ENCODE peak calls at places on chromosomes 16 and 17, in nine cellular contexts. G is cardiac muscle cell, R is heart left ventricle, J is progenitor cell of endocrine pancreas, B is A549, H is endothelial cell, L is WTC11, V is RWPE1, P is sigmoid colon. E is an unnamed sample.
A peak's percentile ranks its signal among the peaks of the same experiment; 100 is the strongest.

GRCh38 chr17:312476-313148 is 40.0 kb downstream of the RPH3AL start:
- DNase-seq in J (no peak), H (no peak), R (no peak), P (no peak), G (no peak), V (no peak), L (no peak), B (no peak), E (no peak)

GRCh38 chr16:19138601-19139000 is 24.8 kb downstream of the ITPRIPL2 start:
- DNase-seq in H (peak; percentile 36), J (no peak), B (peak; percentile 60), L (no peak), R (peak; percentile 80), P (peak; percentile 94), G (no peak), V (peak; percentile 89), E (peak; percentile 13)

GRCh38 chr17:47205419-47205963 is 3.7 kb upstream of the MYL4 start:
- DNase-seq in B (no peak), L (peak; percentile 26), G (peak; percentile 85), V (peak; percentile 22), P (peak; percentile 70), J (no peak), R (peak; percentile 56), H (no peak), E (peak; percentile 31)

GRCh38 chr16:2206780-2207433 is 1.7 kb downstream of the MLST8 start:
- DNase-seq in V (no peak), G (no peak), J (no peak), P (no peak), L (no peak), H (no peak), B (no peak), R (no peak), E (no peak)

GRCh38 chr17:69093279-69093789 is 32.6 kb upstream of the ABCA9 start:
- DNase-seq in L (no peak), G (no peak), J (no peak), H (no peak), B (no peak), V (no peak), R (no peak), P (no peak), E (no peak)

GRCh38 chr17:51734462-51734861 is 424.1 kb downstream of the CA10 start:
- DNase-seq in V (peak; percentile 30), H (peak; percentile 58), R (no peak), B (no peak), P (no peak), G (no peak), L (peak; percentile 41), J (no peak), E (peak; percentile 15)

GRCh38 chr17:6463616-6464445 is 19.6 kb downstream of the PIMREG start:
- DNase-seq in L (no peak), B (no peak), P (no peak), H (no peak), J (no peak), G (no peak), R (no peak), V (no peak), E (no peak)

GRCh38 chr16:1436731-1437355 is 6.0 kb downstream of the PERCC1 start:
- DNase-seq in H (no peak), G (no peak), P (no peak), B (no peak), R (no peak), L (no peak), J (no peak), V (no peak), E (no peak)

GRCh38 chr16:27434141-27435051 is 32.4 kb downstream of the IL21R start:
- DNase-seq in J (no peak), P (peak; percentile 48), R (peak; percentile 3), L (no peak), H (no peak), V (no peak), G (no peak), B (no peak), E (no peak)

GRCh38 chr16:25895371-25895770 is 203.6 kb downstream of the HS3ST4 start:
- DNase-seq in H (no peak), B (no peak), V (no peak), J (no peak), R (no peak), P (no peak), G (no peak), L (no peak), E (peak; percentile 70)

GRCh38 chr17:78324391-78325075 is 35.3 kb downstream of the SOCS3 start:
- DNase-seq in H (peak; percentile 80), P (peak; percentile 94), V (no peak), L (peak; percentile 53), J (no peak), R (peak; percentile 94), G (no peak), B (no peak), E (peak; percentile 61)

GRCh38 chr17:30961213-30962188 is 9.3 kb upstream of the RNF135 start:
- DNase-seq in L (no peak), V (no peak), B (no peak), G (no peak), R (no peak), P (no peak), H (no peak), J (no peak), E (no peak)

GRCh38 chr17:49440581-49440980 is 25.9 kb upstream of the PHB1 start:
- DNase-seq in L (no peak), R (no peak), J (no peak), V (no peak), H (no peak), B (no peak), P (no peak), G (no peak), E (no peak)

GRCh38 chr16:70800798-70801480 is at the start of gene VAC14:
- DNase-seq in G (peak; percentile 95), L (peak; percentile 98), H (peak; percentile 91), J (peak; percentile 96), V (peak; percentile 95), B (peak; percentile 89), P (peak; percentile 95), R (peak; percentile 83), E (peak; percentile 96)

GRCh38 chr17:79517812-79518211 is 93.0 kb downstream of the RBFOX3 start:
- DNase-seq in B (no peak), R (no peak), J (no peak), H (no peak), P (no peak), G (no peak), L (no peak), V (no peak), E (no peak)

GRCh38 chr17:18960241-18960665 is 8.3 kb downstream of the SLC5A10 start:
- DNase-seq in G (no peak), H (no peak), L (no peak), R (no peak), B (no peak), V (no peak), P (no peak), J (no peak), E (no peak)

GRCh38 chr17:21127508-21128077 is 829 bp downstream of the DHRS7B start:
- DNase-seq in R (no peak), J (no peak), H (no peak), L (no peak), V (no peak), P (no peak), B (no peak), G (no peak), E (no peak)

GRCh38 chr16:57938936-57939871 is 31.7 kb downstream of the CNGB1 start:
- DNase-seq in P (no peak), H (no peak), G (no peak), B (peak; percentile 35), V (peak; percentile 82), J (no peak), R (peak; percentile 65), L (no peak), E (no peak)

GRCh38 chr17:70855401-70856054 is 686.2 kb downstream of the KCNJ2 start:
- DNase-seq in B (no peak), G (peak; percentile 15), J (no peak), R (no peak), P (no peak), H (no peak), V (peak; percentile 3), L (no peak), E (peak; percentile 32)

GRCh38 chr17:42387221-42387657 is 1.0 kb downstream of the STAT3 start:
- DNase-seq in L (no peak), P (peak; percentile 58), H (no peak), R (no peak), B (no peak), J (no peak), V (peak; percentile 54), G (no peak), E (no peak)

GRCh38 chr17:39462644-39463375 is 1.5 kb downstream of the CDK12 start:
- DNase-seq in V (no peak), J (no peak), L (peak; percentile 10), R (peak; percentile 8), G (peak; percentile 20), H (peak; percentile 14), B (no peak), P (peak; percentile 66), E (peak; percentile 24)

GRCh38 chr17:13925579-13925978 is 143.7 kb upstream of the COX10 start:
- DNase-seq in V (no peak), G (no peak), L (no peak), R (no peak), B (no peak), P (no peak), J (no peak), H (no peak), E (no peak)

GRCh38 chr17:41651625-41652460 is 27.5 kb upstream of the KRT17 start:
- DNase-seq in G (no peak), L (no peak), V (peak; percentile 83), J (no peak), B (no peak), R (no peak), P (peak; percentile 75), H (no peak), E (no peak)

GRCh38 chr16:88577166-88577565 is 7.0 kb downstream of the ZC3H18 start:
- DNase-seq in G (no peak), V (no peak), P (no peak), L (no peak), R (no peak), H (no peak), J (no peak), B (no peak), E (no peak)
- TF ChIP-seq CTCF in G (no peak), V (no peak), P (no peak), L (no peak), R (no peak), H (no peak), J (no peak), B (no peak), E (no peak)

GRCh38 chr16:74774223-74775139 is at the start of gene FA2H:
- DNase-seq in B (peak; percentile 96), G (peak; percentile 95), P (peak; percentile 73), V (peak; percentile 98), J (peak; percentile 94), H (peak; percentile 63), R (peak; percentile 44), L (peak; percentile 88), E (peak; percentile 96)
- TF ChIP-seq CTCF in B (peak; percentile 50), G (no peak), P (peak; percentile 47), V (peak; percentile 49), J (peak; percentile 67), H (peak; percentile 59), R (no peak), L (no peak), E (peak; percentile 31)

GRCh38 chr17:76981545-76982295 is 113.5 kb downstream of the MGAT5B start:
- DNase-seq in V (no peak), G (no peak), H (no peak), R (no peak), P (no peak), B (no peak), J (no peak), L (no peak), E (no peak)
- TF ChIP-seq CTCF in V (no peak), G (no peak), H (no peak), R (no peak), P (no peak), B (no peak), J (no peak), L (no peak), E (no peak)

GRCh38 chr17:65278050-65278819 is 141.1 kb downstream of the RGS9 start:
- DNase-seq in R (peak; percentile 17), H (peak; percentile 79), V (peak; percentile 56), G (peak; percentile 86), L (peak; percentile 83), B (peak; percentile 87), J (peak; percentile 41), P (no peak), E (peak; percentile 78)
- TF ChIP-seq CTCF in R (peak; percentile 14), H (peak; percentile 74), V (no peak), G (peak; percentile 72), L (peak; percentile 62), B (peak; percentile 71), J (peak; percentile 81), P (peak; percentile 18), E (peak; percentile 76)

E was measured in nephron progenitor cell.